ENCODE peak calls at places on chromosomes 3 and 15, in eight cellular contexts. One of them, this sample, is unnamed.

GRCh38 chr3:102036015-102036414 is 186.7 kb downstream of the NFKBIZ start:
- DNase-seq in epithelial cell of esophagus: no peak
- DNase-seq in brain microvascular endothelial cell: no peak
- DNase-seq in tibial nerve: no peak
- DNase-seq in esophagus muscularis mucosa: no peak
- DNase-seq in bronchial epithelial cell: no peak
- DNase-seq in fibroblast of lung: no peak
- DNase-seq in fibroblast of mammary gland: no peak
- DNase-seq in this sample: no peak

GRCh38 chr3:61537366-61537765 is 24.0 kb upstream of the PTPRG start:
- DNase-seq in epithelial cell of esophagus: no peak
- DNase-seq in brain microvascular endothelial cell: no peak
- DNase-seq in tibial nerve: no peak
- DNase-seq in esophagus muscularis mucosa: no peak
- DNase-seq in bronchial epithelial cell: no peak
- DNase-seq in fibroblast of lung: no peak
- DNase-seq in fibroblast of mammary gland: no peak
- DNase-seq in this sample: no peak

GRCh38 chr3:146052791-146053310 is 108.1 kb downstream of the PLOD2 start:
- DNase-seq in epithelial cell of esophagus: peak; percentile 33
- DNase-seq in brain microvascular endothelial cell: no peak
- DNase-seq in tibial nerve: no peak
- DNase-seq in esophagus muscularis mucosa: no peak
- DNase-seq in bronchial epithelial cell: peak; percentile 26
- DNase-seq in fibroblast of lung: no peak
- DNase-seq in fibroblast of mammary gland: no peak
- DNase-seq in this sample: no peak

GRCh38 chr15:57477736-57478522 is 101.6 kb downstream of the CGNL1 start:
- DNase-seq in epithelial cell of esophagus: no peak
- DNase-seq in brain microvascular endothelial cell: no peak
- DNase-seq in tibial nerve: no peak
- DNase-seq in esophagus muscularis mucosa: no peak
- DNase-seq in bronchial epithelial cell: no peak
- DNase-seq in fibroblast of lung: no peak
- DNase-seq in fibroblast of mammary gland: no peak
- DNase-seq in this sample: no peak

GRCh38 chr3:107969994-107970896 is 120.6 kb downstream of the CD47 start:
- DNase-seq in epithelial cell of esophagus: peak; percentile 52
- DNase-seq in brain microvascular endothelial cell: peak; percentile 37
- DNase-seq in tibial nerve: no peak
- DNase-seq in esophagus muscularis mucosa: no peak
- DNase-seq in bronchial epithelial cell: peak; percentile 63
- DNase-seq in fibroblast of lung: peak; percentile 25
- DNase-seq in fibroblast of mammary gland: no peak
- DNase-seq in this sample: no peak

GRCh38 chr15:48636511-48636910 is 9.0 kb downstream of the FBN1 start:
- DNase-seq in epithelial cell of esophagus: no peak
- DNase-seq in brain microvascular endothelial cell: peak; percentile 85
- DNase-seq in tibial nerve: no peak
- DNase-seq in esophagus muscularis mucosa: no peak
- DNase-seq in bronchial epithelial cell: no peak
- DNase-seq in fibroblast of lung: no peak
- DNase-seq in fibroblast of mammary gland: no peak
- DNase-seq in this sample: no peak

GRCh38 chr3:46293991-46294833 is 52.0 kb downstream of the CCR3 start:
- DNase-seq in epithelial cell of esophagus: no peak
- DNase-seq in brain microvascular endothelial cell: no peak
- DNase-seq in tibial nerve: no peak
- DNase-seq in esophagus muscularis mucosa: no peak
- DNase-seq in bronchial epithelial cell: no peak
- DNase-seq in fibroblast of lung: no peak
- DNase-seq in fibroblast of mammary gland: no peak
- DNase-seq in this sample: no peak

GRCh38 chr3:102400142-102400541 is 34.7 kb upstream of the ZPLD1 start:
- DNase-seq in epithelial cell of esophagus: peak; percentile 6
- DNase-seq in brain microvascular endothelial cell: no peak
- DNase-seq in tibial nerve: no peak
- DNase-seq in esophagus muscularis mucosa: no peak
- DNase-seq in bronchial epithelial cell: peak; percentile 52
- DNase-seq in fibroblast of lung: peak; percentile 8
- DNase-seq in fibroblast of mammary gland: peak; percentile 40
- DNase-seq in this sample: no peak

GRCh38 chr15:77282333-77282732 is 137.6 kb downstream of the PEAK1 start:
- DNase-seq in epithelial cell of esophagus: no peak
- DNase-seq in brain microvascular endothelial cell: peak; percentile 28
- DNase-seq in tibial nerve: no peak
- DNase-seq in esophagus muscularis mucosa: no peak
- DNase-seq in bronchial epithelial cell: no peak
- DNase-seq in fibroblast of lung: peak; percentile 59
- DNase-seq in fibroblast of mammary gland: peak; percentile 67
- DNase-seq in this sample: peak; percentile 41

GRCh38 chr15:90816401-90817116 is 51.8 kb upstream of the FURIN start:
- DNase-seq in epithelial cell of esophagus: no peak
- DNase-seq in brain microvascular endothelial cell: no peak
- DNase-seq in tibial nerve: no peak
- DNase-seq in esophagus muscularis mucosa: no peak
- DNase-seq in bronchial epithelial cell: no peak
- DNase-seq in fibroblast of lung: no peak
- DNase-seq in fibroblast of mammary gland: no peak
- DNase-seq in this sample: no peak

GRCh38 chr3:37247398-37248114 is 73.2 kb upstream of the LRRFIP2 start:
- DNase-seq in epithelial cell of esophagus: no peak
- DNase-seq in brain microvascular endothelial cell: no peak
- DNase-seq in tibial nerve: no peak
- DNase-seq in esophagus muscularis mucosa: no peak
- DNase-seq in bronchial epithelial cell: no peak
- DNase-seq in fibroblast of lung: no peak
- DNase-seq in fibroblast of mammary gland: no peak
- DNase-seq in this sample: no peak

GRCh38 chr3:187361835-187362234 is 6.3 kb upstream of the RTP4 start:
- DNase-seq in epithelial cell of esophagus: no peak
- DNase-seq in brain microvascular endothelial cell: no peak
- DNase-seq in tibial nerve: no peak
- DNase-seq in esophagus muscularis mucosa: no peak
- DNase-seq in bronchial epithelial cell: no peak
- DNase-seq in fibroblast of lung: no peak
- DNase-seq in fibroblast of mammary gland: no peak
- DNase-seq in this sample: no peak

GRCh38 chr3:185737020-185737419 is 87.8 kb downstream of the IGF2BP2 start:
- DNase-seq in epithelial cell of esophagus: peak; percentile 72
- DNase-seq in brain microvascular endothelial cell: no peak
- DNase-seq in tibial nerve: no peak
- DNase-seq in esophagus muscularis mucosa: no peak
- DNase-seq in bronchial epithelial cell: peak; percentile 78
- DNase-seq in fibroblast of lung: peak; percentile 46
- DNase-seq in fibroblast of mammary gland: peak; percentile 60
- DNase-seq in this sample: peak; percentile 50

GRCh38 chr3:160225181-160226025 is at the start of gene C3orf80:
- DNase-seq in epithelial cell of esophagus: peak; percentile 44
- DNase-seq in brain microvascular endothelial cell: no peak
- DNase-seq in tibial nerve: no peak
- DNase-seq in esophagus muscularis mucosa: no peak
- DNase-seq in bronchial epithelial cell: peak; percentile 15
- DNase-seq in fibroblast of lung: peak; percentile 21
- DNase-seq in fibroblast of mammary gland: peak; percentile 33
- DNase-seq in this sample: no peak
- TF ChIP-seq CTCF in epithelial cell of esophagus: no peak
- TF ChIP-seq CTCF in brain microvascular endothelial cell: peak; percentile 1
- TF ChIP-seq CTCF in tibial nerve: peak; percentile 16
- TF ChIP-seq CTCF in esophagus muscularis mucosa: peak; percentile 21
- TF ChIP-seq CTCF in bronchial epithelial cell: no peak
- TF ChIP-seq CTCF in fibroblast of lung: no peak
- TF ChIP-seq CTCF in fibroblast of mammary gland: no peak
- TF ChIP-seq CTCF in this sample: no peak

GRCh38 chr3:76664816-76665215 is 375.1 kb upstream of the ROBO2 start:
- DNase-seq in epithelial cell of esophagus: no peak
- DNase-seq in brain microvascular endothelial cell: peak; percentile 39
- DNase-seq in tibial nerve: no peak
- DNase-seq in esophagus muscularis mucosa: no peak
- DNase-seq in bronchial epithelial cell: no peak
- DNase-seq in fibroblast of lung: no peak
- DNase-seq in fibroblast of mammary gland: no peak
- DNase-seq in this sample: no peak

GRCh38 chr3:76657909-76658308 is 382.0 kb upstream of the ROBO2 start:
- DNase-seq in epithelial cell of esophagus: no peak
- DNase-seq in brain microvascular endothelial cell: no peak
- DNase-seq in tibial nerve: no peak
- DNase-seq in esophagus muscularis mucosa: no peak
- DNase-seq in bronchial epithelial cell: no peak
- DNase-seq in fibroblast of lung: no peak
- DNase-seq in fibroblast of mammary gland: no peak
- DNase-seq in this sample: no peak

GRCh38 chr3:76656531-76657070 is 383.3 kb upstream of the ROBO2 start:
- DNase-seq in epithelial cell of esophagus: no peak
- DNase-seq in brain microvascular endothelial cell: no peak
- DNase-seq in tibial nerve: no peak
- DNase-seq in esophagus muscularis mucosa: no peak
- DNase-seq in bronchial epithelial cell: no peak
- DNase-seq in fibroblast of lung: no peak
- DNase-seq in fibroblast of mammary gland: no peak
- DNase-seq in this sample: no peak

DNA sequence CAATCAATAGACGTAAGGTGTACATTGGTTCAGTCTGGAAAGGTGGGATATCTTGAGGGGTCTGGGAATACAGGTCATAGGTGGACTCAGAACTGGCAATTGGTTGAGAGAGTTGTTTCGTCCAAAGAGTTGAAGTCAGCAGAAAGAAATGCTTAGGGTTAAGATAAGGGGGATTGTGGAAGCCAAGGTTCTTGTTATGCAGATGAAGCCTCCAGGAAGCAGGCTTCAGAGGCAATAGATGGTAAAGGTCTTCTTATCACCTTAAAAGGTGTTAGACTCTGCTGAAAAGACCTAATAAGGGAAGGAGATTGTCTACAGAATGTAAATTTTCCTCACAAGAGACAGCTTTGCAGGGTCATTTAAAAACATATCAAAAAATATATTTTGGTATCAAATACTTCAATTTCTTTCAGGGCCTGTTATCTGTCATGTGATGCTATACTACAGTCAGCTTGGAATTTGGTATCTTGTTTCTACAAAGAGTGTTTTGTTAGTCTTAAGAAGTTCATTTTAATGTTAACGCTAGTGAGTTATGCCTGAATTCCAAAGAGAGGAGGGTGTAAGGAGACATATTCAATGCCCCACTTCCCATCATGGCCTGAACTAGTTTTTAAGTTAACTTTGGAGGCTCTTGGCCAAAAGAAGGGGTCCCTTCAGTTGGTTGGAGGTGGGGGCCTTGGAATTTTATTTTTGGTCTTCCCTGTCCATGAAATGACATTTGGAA is 378.2 kb upstream of the ROBO2 start:
- DNase-seq in epithelial cell of esophagus: no peak
- DNase-seq in brain microvascular endothelial cell: no peak
- DNase-seq in tibial nerve: no peak
- DNase-seq in esophagus muscularis mucosa: no peak
- DNase-seq in bronchial epithelial cell: no peak
- DNase-seq in fibroblast of lung: no peak
- DNase-seq in fibroblast of mammary gland: no peak
- DNase-seq in this sample: no peak
- H3K4me3 ChIP-seq in epithelial cell of esophagus: no peak overlapping the region
- H3K4me3 ChIP-seq in brain microvascular endothelial cell: no peak overlapping the region
- H3K4me3 ChIP-seq in tibial nerve: no peak overlapping the region
- H3K4me3 ChIP-seq in esophagus muscularis mucosa: no peak overlapping the region
- H3K4me3 ChIP-seq in bronchial epithelial cell: no peak overlapping the region
- H3K4me3 ChIP-seq in fibroblast of lung: no peak overlapping the region
- H3K4me3 ChIP-seq in fibroblast of mammary gland: no peak overlapping the region
- H3K4me3 ChIP-seq in this sample: no peak overlapping the region

GRCh38 chr3:136751259-136752045 is 726 bp downstream of the STAG1 start:
- DNase-seq in epithelial cell of esophagus: peak; percentile 67
- DNase-seq in brain microvascular endothelial cell: peak; percentile 70
- DNase-seq in tibial nerve: peak; percentile 72
- DNase-seq in esophagus muscularis mucosa: peak; percentile 94
- DNase-seq in bronchial epithelial cell: peak; percentile 22
- DNase-seq in fibroblast of lung: peak; percentile 85
- DNase-seq in fibroblast of mammary gland: peak; percentile 76
- DNase-seq in this sample: peak; percentile 48

GRCh38 chr3:136753112-136753939 is 1.1 kb upstream of the STAG1 start:
- DNase-seq in epithelial cell of esophagus: no peak
- DNase-seq in brain microvascular endothelial cell: no peak
- DNase-seq in tibial nerve: no peak
- DNase-seq in esophagus muscularis mucosa: no peak
- DNase-seq in bronchial epithelial cell: no peak
- DNase-seq in fibroblast of lung: peak; percentile 14
- DNase-seq in fibroblast of mammary gland: peak; percentile 22
- DNase-seq in this sample: no peak

GRCh38 chr3:136752046-136752326 is 192 bp downstream of the STAG1 start:
- DNase-seq in epithelial cell of esophagus: peak; percentile 65
- DNase-seq in brain microvascular endothelial cell: no peak
- DNase-seq in tibial nerve: no peak
- DNase-seq in esophagus muscularis mucosa: no peak
- DNase-seq in bronchial epithelial cell: no peak
- DNase-seq in fibroblast of lung: no peak
- DNase-seq in fibroblast of mammary gland: no peak
- DNase-seq in this sample: peak; percentile 16

GRCh38 chr3:136750922-136751258 is 1.3 kb downstream of the STAG1 start:
- DNase-seq in epithelial cell of esophagus: no peak
- DNase-seq in brain microvascular endothelial cell: no peak
- DNase-seq in tibial nerve: no peak
- DNase-seq in esophagus muscularis mucosa: no peak
- DNase-seq in bronchial epithelial cell: peak; percentile 25
- DNase-seq in fibroblast of lung: peak; percentile 80
- DNase-seq in fibroblast of mammary gland: peak; percentile 75
- DNase-seq in this sample: peak; percentile 39

DNA sequence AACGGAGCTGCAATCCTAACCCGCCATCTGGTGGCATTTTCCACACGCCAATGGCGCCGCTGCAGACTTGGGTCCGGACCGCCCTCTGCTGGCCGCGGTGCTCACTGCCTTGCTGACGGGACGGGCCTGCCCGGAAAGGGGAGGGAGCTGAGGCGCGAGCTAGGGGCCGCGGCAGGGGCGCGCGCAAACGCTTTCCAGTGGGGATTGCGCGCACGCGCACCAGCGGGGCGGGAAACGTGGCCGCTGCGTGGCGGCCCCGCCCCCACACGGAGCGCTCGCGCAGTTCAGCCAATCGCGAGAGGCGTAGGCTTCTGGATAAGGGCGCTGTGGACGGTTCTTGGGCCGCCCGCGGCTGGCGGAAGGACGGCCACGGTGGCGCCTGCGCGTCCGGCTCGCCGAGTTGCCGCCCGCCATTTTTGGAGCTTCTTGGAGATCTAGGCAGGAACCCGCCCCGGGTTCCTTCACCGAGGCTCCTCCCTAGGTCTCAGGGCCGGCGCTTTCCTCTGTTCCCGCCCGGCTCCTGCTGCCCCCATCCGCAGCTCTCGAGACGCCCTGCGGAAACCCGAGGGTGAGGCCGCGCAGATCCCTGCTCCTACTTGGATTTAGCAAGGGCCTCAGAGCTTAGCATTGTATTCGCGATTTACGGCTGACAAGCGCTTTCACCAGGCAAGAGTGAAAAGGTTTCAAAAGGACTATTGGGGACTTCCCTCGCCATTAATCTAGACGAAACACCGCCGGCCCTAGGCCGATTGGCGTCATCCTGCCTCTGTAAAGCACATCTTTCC is at the start of gene STAG1:
- DNase-seq in epithelial cell of esophagus: peak; percentile 98
- DNase-seq in brain microvascular endothelial cell: peak; percentile 96
- DNase-seq in tibial nerve: peak; percentile 98
- DNase-seq in esophagus muscularis mucosa: peak; percentile 99
- DNase-seq in bronchial epithelial cell: peak; percentile 94
- DNase-seq in fibroblast of lung: peak; percentile 98
- DNase-seq in fibroblast of mammary gland: peak; percentile 96
- DNase-seq in this sample: peak; percentile 96
- TF ChIP-seq CTCF in epithelial cell of esophagus: peak; percentile 79
- TF ChIP-seq CTCF in brain microvascular endothelial cell: peak; percentile 93
- TF ChIP-seq CTCF in tibial nerve: peak; percentile 100
- TF ChIP-seq CTCF in esophagus muscularis mucosa: peak; percentile 98
- TF ChIP-seq CTCF in bronchial epithelial cell: peak; percentile 99
- TF ChIP-seq CTCF in fibroblast of lung: peak; percentile 81
- TF ChIP-seq CTCF in fibroblast of mammary gland: peak; percentile 75
- TF ChIP-seq CTCF in this sample: peak; percentile 88

GRCh38 chr3:177945999-177946398 is 590.2 kb upstream of the KCNMB2 start:
- DNase-seq in epithelial cell of esophagus: no peak
- DNase-seq in brain microvascular endothelial cell: no peak
- DNase-seq in tibial nerve: no peak
- DNase-seq in esophagus muscularis mucosa: no peak
- DNase-seq in bronchial epithelial cell: no peak
- DNase-seq in fibroblast of lung: no peak
- DNase-seq in fibroblast of mammary gland: no peak
- DNase-seq in this sample: no peak
- H3K4me3 ChIP-seq in epithelial cell of esophagus: no peak overlapping the region
- H3K4me3 ChIP-seq in brain microvascular endothelial cell: no peak overlapping the region
- H3K4me3 ChIP-seq in tibial nerve: no peak overlapping the region
- H3K4me3 ChIP-seq in esophagus muscularis mucosa: no peak overlapping the region
- H3K4me3 ChIP-seq in bronchial epithelial cell: no peak overlapping the region
- H3K4me3 ChIP-seq in fibroblast of lung: no peak overlapping the region
- H3K4me3 ChIP-seq in fibroblast of mammary gland: no peak overlapping the region
- H3K4me3 ChIP-seq in this sample: no peak overlapping the region